ENCODE peak calls at places on chromosomes 2 and 18, in six cellular contexts. S, F, U, P, H and T are unnamed samples.

GRCh38 chr2:121173112-121173511 is 111.9 kb downstream of the TFCP2L1 start:
- DNase-seq in U (no peak), F (no peak), H (no peak), P (no peak), S (no peak), T (no peak)

GRCh38 chr2:174158003-174158402 is 90.3 kb downstream of the OLA1 start:
- DNase-seq in S (peak), P (peak), U (peak), F (peak), H (peak), T (peak)

GRCh38 chr2:7972670-7973069 is 709.2 kb upstream of the ID2 start:
- DNase-seq in H (no peak), F (no peak), U (no peak), P (no peak), S (no peak), T (no peak)

GRCh38 chr2:120826716-120827410 is 91.2 kb downstream of the GLI2 start:
- DNase-seq in H (no peak), F (no peak), U (no peak), P (no peak), S (no peak), T (no peak)

GRCh38 chr2:75515584-75516368 is 45.0 kb downstream of the EVA1A start:
- DNase-seq in S (no peak), U (no peak), F (no peak), P (no peak), H (no peak), T (no peak)

GRCh38 chr2:198440833-198441232 is 636.4 kb downstream of the PLCL1 start:
- DNase-seq in F (no peak), S (no peak), H (no peak), P (no peak), U (no peak), T (no peak)

GRCh38 chr2:80461505-80462197 is 157.1 kb upstream of the LRRTM1 start:
- DNase-seq in H (no peak), S (no peak), U (no peak), P (no peak), F (no peak), T (no peak)

GRCh38 chr2:144938308-144938709 is 418.4 kb upstream of the ZEB2 start:
- DNase-seq in H (no peak), U (peak), F (peak), P (no peak), S (peak), T (no peak)

GRCh38 chr2:105104208-105104731 is 66.4 kb downstream of the MRPS9 start:
- DNase-seq in P (no peak), F (no peak), S (no peak), U (no peak), H (no peak), T (no peak)

GRCh38 chr18:12497296-12497695 is 89.6 kb downstream of the PRELID3A start:
- DNase-seq in U (no peak), H (no peak), F (no peak), S (no peak), P (peak), T (no peak)

GRCh38 chr2:238097201-238097987 is 2.7 kb upstream of the ESPNL start:
- DNase-seq in H (no peak), U (no peak), S (no peak), F (no peak), P (no peak), T (no peak)

GRCh38 chr2:152499411-152499810 is 164.4 kb downstream of the FMNL2 start:
- DNase-seq in S (no peak), P (no peak), F (no peak), H (no peak), U (no peak), T (no peak)

GRCh38 chr2:70986499-70987189 is 8.0 kb downstream of the TEX261 start:
- DNase-seq in U (no peak), P (no peak), S (no peak), H (no peak), F (no peak), T (peak)

GRCh38 chr2:138294451-138294850 is 207.1 kb upstream of the SPOPL start:
- DNase-seq in F (no peak), H (no peak), P (no peak), U (peak), S (no peak), T (no peak)

GRCh38 chr2:59462418-59463197 is 1090.8 kb downstream of the BCL11A start:
- DNase-seq in S (no peak), U (no peak), F (no peak), P (peak), H (no peak), T (no peak)

GRCh38 chr2:227862227-227862740 is 9.1 kb upstream of the DAW1 start:
- DNase-seq in S (peak), H (no peak), U (peak), F (peak), P (peak), T (peak)

GRCh38 chr2:88258208-88258607 is 88.1 kb downstream of the THNSL2 start:
- DNase-seq in H (no peak), P (no peak), U (no peak), F (no peak), S (no peak), T (no peak)

GRCh38 chr2:8676191-8676914 is 5.5 kb upstream of the ID2 start:
- DNase-seq in S (no peak), P (no peak), U (peak), F (no peak), H (no peak), T (no peak)

GRCh38 chr2:190683802-190684201 is 34.9 kb downstream of the NAB1 start:
- DNase-seq in P (no peak), H (no peak), U (peak), S (no peak), F (no peak), T (no peak)

GRCh38 chr2:189199797-189200196 is 20.2 kb upstream of the COL5A2 start:
- DNase-seq in S (no peak), H (no peak), P (no peak), F (no peak), U (no peak), T (no peak)

GRCh38 chr2:207655000-207655399 is 29.8 kb upstream of the METTL21A start:
- DNase-seq in H (no peak), F (no peak), P (no peak), S (no peak), U (no peak), T (no peak)

GRCh38 chr2:38377501-38378258 is 607 bp upstream of the ATL2 start:
- DNase-seq in P (no peak), S (peak), F (peak), H (no peak), U (no peak), T (no peak)

GRCh38 chr18:12599966-12600365 is 57.9 kb downstream of the SPIRE1 start:
- DNase-seq in F (no peak), P (no peak), S (no peak), U (no peak), H (no peak), T (no peak)

GRCh38 chr2:115549731-115550130 is 1107.3 kb downstream of the DPP10 start:
- DNase-seq in P (no peak), H (no peak), S (no peak), U (no peak), F (no peak), T (no peak)

GRCh38 chr2:66443977-66444855 is 9.3 kb downstream of the MEIS1 start:
- DNase-seq in P (no peak), H (no peak), F (no peak), S (no peak), U (no peak), T (no peak)

GRCh38 chr2:10438688-10439087 is 9.4 kb downstream of the ODC1 start:
- DNase-seq in S (no peak), H (no peak), U (no peak), P (peak), F (no peak), T (no peak)

GRCh38 chr2:74374509-74375205 is 5.5 kb downstream of the DCTN1 start:
- DNase-seq in P (no peak), U (peak), H (no peak), S (no peak), F (peak), T (peak)

GRCh38 chr18:26468931-26469340 is 79.4 kb downstream of the KCTD1 start:
- DNase-seq in S (peak), F (peak), P (peak), U (peak), H (no peak), T (peak)

GRCh38 chr18:31102020-31102684 is at the start of gene DSC2:
- DNase-seq in U (no peak), F (peak), S (peak), H (no peak), P (no peak), T (peak)

GRCh38 chr2:45938649-45939511 is 287.4 kb downstream of the PRKCE start:
- DNase-seq in F (peak), P (no peak), U (peak), H (no peak), S (peak), T (peak)

GRCh38 chr2:188142636-188143035 is 149.0 kb upstream of the GULP1 start:
- DNase-seq in S (no peak), H (no peak), F (peak), P (no peak), U (peak), T (no peak)
- TF ChIP-seq MYC in S (no peak), H (no peak), F (no peak), P (no peak), U (no peak), T (no peak)

DNA sequence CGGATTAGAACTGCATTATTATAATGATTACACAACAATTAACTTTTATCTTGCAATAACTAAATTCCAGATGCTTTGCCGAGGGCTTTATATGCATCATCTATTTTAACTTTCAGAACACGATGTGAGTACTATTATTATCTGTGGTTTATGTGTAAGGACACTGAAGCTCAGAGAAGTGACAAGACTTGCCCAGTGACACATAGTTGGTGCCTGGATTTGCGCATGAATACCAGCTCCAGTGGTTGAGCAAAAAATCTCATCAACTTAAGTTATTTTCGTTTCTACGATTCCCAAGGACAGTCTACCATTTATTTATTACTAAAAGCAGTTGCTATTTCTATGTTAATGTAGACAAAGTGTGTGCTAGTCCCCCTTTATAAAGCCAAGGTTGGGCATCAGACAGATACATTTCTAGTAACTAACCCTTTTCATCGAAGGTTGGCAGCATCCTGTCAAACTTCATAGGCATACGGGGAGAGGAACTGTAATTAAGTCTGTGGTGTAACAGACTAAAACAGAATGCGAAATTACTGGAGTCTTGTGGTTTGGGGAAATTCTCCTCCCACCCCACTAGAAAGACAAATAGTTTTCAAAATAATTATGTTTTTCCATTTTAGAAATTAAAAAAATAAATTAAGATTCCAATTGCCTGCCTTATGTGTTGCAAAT is 73.2 kb upstream of the BOD1L2 start:
- DNase-seq in H (no peak), P (peak), U (no peak), S (no peak), F (no peak), T (no peak)
- TF ChIP-seq MYC in H (no peak), P (no peak), U (no peak), S (no peak), F (no peak), T (no peak)

DNA sequence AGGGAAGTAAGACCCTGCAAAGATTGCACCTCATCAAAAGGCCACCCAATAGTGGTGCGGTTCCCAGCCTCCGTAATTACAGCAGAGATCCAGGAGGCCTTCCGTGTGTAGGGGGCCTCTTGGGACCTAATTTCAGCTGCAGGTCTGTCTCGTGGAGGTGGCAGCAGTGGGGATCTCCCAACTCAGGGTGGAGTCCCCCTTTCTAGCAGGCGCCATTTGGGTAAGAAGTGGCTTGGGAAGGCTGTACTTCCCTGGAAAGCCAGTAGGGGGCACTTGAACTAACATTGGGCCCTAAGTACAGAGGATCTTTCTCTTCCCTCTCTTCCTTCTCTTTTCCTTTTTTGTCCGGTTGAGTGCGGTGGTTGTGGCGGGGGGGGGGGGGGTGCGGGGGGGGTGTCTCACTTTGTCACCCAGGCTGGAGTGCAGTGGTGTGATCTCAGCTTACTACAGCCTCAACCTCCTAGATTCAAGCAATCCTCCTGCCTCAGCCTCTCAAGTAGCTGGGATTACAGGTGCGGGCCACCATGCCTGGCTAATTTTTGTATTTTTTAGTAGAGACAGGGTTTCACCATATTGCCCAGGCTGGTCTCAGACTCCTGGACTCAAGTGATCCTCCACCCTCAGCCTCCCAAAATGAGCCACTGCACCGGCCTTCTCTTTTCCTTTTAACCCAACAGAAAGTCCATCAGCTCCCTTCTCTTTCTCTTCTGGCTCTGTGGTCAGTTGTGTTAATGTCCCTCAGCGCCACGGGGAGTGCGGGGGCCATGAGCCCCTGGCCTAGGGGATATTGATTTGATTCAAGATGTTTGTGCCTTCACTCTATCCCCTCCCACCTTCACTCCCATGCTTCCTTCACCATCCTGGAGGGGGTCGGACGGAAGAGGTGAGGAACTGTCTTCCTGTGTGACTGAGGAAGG is 32.0 kb downstream of the CENPO start:
- DNase-seq in S (no peak), P (peak), H (no peak), F (peak), U (no peak), T (peak)
- TF ChIP-seq MYC in S (no peak), P (no peak), H (no peak), F (no peak), U (no peak), T (no peak)

DNA sequence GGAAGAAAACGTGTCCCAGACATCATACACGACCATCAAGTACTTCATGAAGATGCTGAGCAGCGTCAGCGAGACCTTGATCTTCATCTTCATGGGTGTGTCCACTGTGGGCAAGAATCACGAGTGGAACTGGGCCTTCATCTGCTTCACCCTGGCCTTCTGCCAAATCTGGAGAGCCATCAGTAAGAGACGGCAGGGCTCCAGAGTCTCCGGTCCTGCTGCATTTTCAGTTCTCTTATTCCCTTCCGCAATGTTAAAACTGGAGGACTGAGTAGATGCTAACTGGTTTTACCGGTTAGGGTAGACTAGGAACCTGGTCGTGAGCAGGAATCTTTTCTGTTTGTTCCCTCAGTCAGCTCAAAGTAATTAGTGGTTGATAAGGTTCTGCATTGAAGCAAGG is 32.3 kb downstream of the SLC9A4 start:
- DNase-seq in U (no peak), F (no peak), P (no peak), H (no peak), S (no peak), T (no peak)
- TF ChIP-seq MYC in U (no peak), F (no peak), P (no peak), H (no peak), S (no peak), T (no peak)

GRCh38 chr2:112181571-112182290 is 43.5 kb downstream of the FBLN7 start:
- DNase-seq in U (no peak), P (no peak), F (no peak), S (no peak), H (no peak), T (no peak)
- TF ChIP-seq MYC in U (no peak), P (no peak), F (no peak), S (no peak), H (no peak), T (no peak)